ENCODE peak calls at places on chromosome 19, in eight cellular contexts. E is heart right ventricle; O is memory B cell; F is activated B cell treated with CpG ODN at 0.5 μM for 24 hours; B is gastrocnemius medialis; X is CD8-positive, alpha-beta T cell; Z is right cardiac atrium; J is mucosa of descending colon. A is an unnamed sample.
A peak's percentile ranks its signal among the peaks of the same experiment; 100 is the strongest.

GRCh38 chr19:41913476-41914190 is 14.6 kb downstream of the ERFL start:
- ATAC-seq in E (no peak), O (peak; percentile 9), F (no peak), B (no peak), X (peak; percentile 13), Z (no peak), J (peak; percentile 1), A (no peak)

GRCh38 chr19:10617409-10618121 is 7.8 kb upstream of the SLC44A2 start:
- ATAC-seq in E (no peak), O (no peak), F (no peak), B (no peak), X (no peak), Z (peak; percentile 12), J (no peak), A (no peak)

GRCh38 chr19:18193388-18194207 is 580 bp downstream of the MPV17L2 start:
- ATAC-seq in E (no peak), O (no peak), F (no peak), B (peak; percentile 11), X (no peak), Z (peak; percentile 6), J (peak; percentile 6), A (no peak)

GRCh38 chr19:39966617-39967016 is 4.3 kb upstream of the PSMC4 start:
- ATAC-seq in E (no peak), O (no peak), F (no peak), B (no peak), X (no peak), Z (no peak), J (no peak), A (no peak)

GRCh38 chr19:8336072-8336569 is 6.9 kb downstream of the KANK3 start:
- ATAC-seq in E (no peak), O (no peak), F (no peak), B (no peak), X (no peak), Z (no peak), J (no peak), A (no peak)

GRCh38 chr19:57403737-57404537 is 7.0 kb upstream of the ZNF17 start:
- ATAC-seq in E (no peak), O (no peak), F (no peak), B (no peak), X (no peak), Z (no peak), J (no peak), A (no peak)

GRCh38 chr19:7152568-7152967 is 83.1 kb downstream of the ZNF557 start:
- ATAC-seq in E (no peak), O (no peak), F (no peak), B (no peak), X (no peak), Z (no peak), J (no peak), A (no peak)

GRCh38 chr19:49136771-49137171 is 17.4 kb downstream of the PPFIA3 start:
- ATAC-seq in E (peak; percentile 67), O (no peak), F (no peak), B (peak; percentile 39), X (no peak), Z (peak; percentile 69), J (peak; percentile 11), A (peak; percentile 81)

GRCh38 chr19:37943480-37943879 is 36.5 kb downstream of the SIPA1L3 start:
- ATAC-seq in E (no peak), O (no peak), F (no peak), B (no peak), X (no peak), Z (peak; percentile 74), J (peak; percentile 82), A (no peak)

GRCh38 chr19:33390120-33390907 is 16.8 kb downstream of the CEBPG start:
- ATAC-seq in E (peak; percentile 48), O (no peak), F (no peak), B (no peak), X (no peak), Z (peak; percentile 22), J (no peak), A (peak; percentile 69)

GRCh38 chr19:32407004-32407992 is 1.7 kb downstream of the DPY19L3 start:
- ATAC-seq in E (no peak), O (no peak), F (no peak), B (no peak), X (no peak), Z (no peak), J (no peak), A (no peak)

GRCh38 chr19:54152878-54153524 is 6.5 kb downstream of the LENG1 start:
- ATAC-seq in E (peak; percentile 5), O (no peak), F (no peak), B (no peak), X (no peak), Z (peak; percentile 5), J (no peak), A (peak; percentile 48)

GRCh38 chr19:16615788-16616187 is 12.2 kb downstream of the MED26 start:
- ATAC-seq in E (no peak), O (no peak), F (no peak), B (no peak), X (no peak), Z (no peak), J (no peak), A (no peak)

GRCh38 chr19:39211731-39212376 is 7.8 kb upstream of the SYCN start:
- ATAC-seq in E (no peak), O (no peak), F (no peak), B (no peak), X (no peak), Z (no peak), J (no peak), A (no peak)

GRCh38 chr19:7260161-7260560 is 34.1 kb downstream of the INSR start:
- ATAC-seq in E (peak; percentile 37), O (no peak), F (no peak), B (no peak), X (no peak), Z (no peak), J (no peak), A (no peak)

GRCh38 chr19:33407716-33408115 is 34.2 kb downstream of the CEBPG start:
- ATAC-seq in E (no peak), O (no peak), F (no peak), B (no peak), X (no peak), Z (no peak), J (no peak), A (no peak)

GRCh38 chr19:5038631-5039271 is 69.8 kb downstream of the KDM4B start:
- ATAC-seq in E (no peak), O (peak; percentile 34), F (peak; percentile 42), B (no peak), X (peak; percentile 48), Z (peak; percentile 56), J (peak; percentile 66), A (peak; percentile 46)

GRCh38 chr19:28406237-28406596 is 806.7 kb downstream of the UQCRFS1 start:
- ATAC-seq in E (no peak), O (no peak), F (no peak), B (no peak), X (no peak), Z (no peak), J (no peak), A (no peak)

GRCh38 chr19:38839816-38840582 is 8.4 kb upstream of the ECH1 start:
- ATAC-seq in E (no peak), O (no peak), F (no peak), B (no peak), X (no peak), Z (no peak), J (no peak), A (no peak)

GRCh38 chr19:33302974-33303790 is 848 bp upstream of the CEBPA start:
- ATAC-seq in E (peak; percentile 67), O (peak; percentile 14), F (peak; percentile 9), B (peak; percentile 63), X (no peak), Z (peak; percentile 68), J (peak; percentile 43), A (peak; percentile 69)

GRCh38 chr19:8302357-8302691 is 5.8 kb downstream of the CD320 start:
- ATAC-seq in E (peak; percentile 84), O (no peak), F (no peak), B (no peak), X (no peak), Z (peak; percentile 62), J (peak; percentile 16), A (peak; percentile 57)

GRCh38 chr19:40594657-40595077 is 6.5 kb upstream of the LTBP4 start:
- ATAC-seq in E (no peak), O (no peak), F (no peak), B (no peak), X (no peak), Z (no peak), J (no peak), A (no peak)

GRCh38 chr19:10228925-10229324 is 2.2 kb downstream of the S1PR2 start:
- ATAC-seq in E (no peak), O (no peak), F (peak; percentile 35), B (no peak), X (peak; percentile 15), Z (no peak), J (no peak), A (no peak)

GRCh38 chr19:38316477-38317067 is 825 bp upstream of the YIF1B start:
- ATAC-seq in E (no peak), O (peak; percentile 21), F (peak; percentile 2), B (peak; percentile 9), X (peak; percentile 12), Z (no peak), J (no peak), A (no peak)

GRCh38 chr19:3041302-3041701 is 12.2 kb upstream of the TLE2 start:
- ATAC-seq in E (no peak), O (no peak), F (no peak), B (no peak), X (no peak), Z (no peak), J (no peak), A (no peak)

GRCh38 chr19:36151144-36152051 is 849 bp downstream of the COX7A1 start:
- ATAC-seq in E (peak; percentile 72), O (no peak), F (no peak), B (peak; percentile 57), X (no peak), Z (peak; percentile 81), J (peak; percentile 41), A (peak; percentile 65)